ENCODE peak calls at places on chromosomes 2 and 18, in five cellular contexts. One of them, this sample, is unnamed.

GRCh38 chr18:42048150-42048549 is 93.1 kb downstream of the PIK3C3 start:
- DNase-seq in H9: no peak
- DNase-seq in neuronal stem cell: no peak
- DNase-seq in H1: no peak
- DNase-seq in IMR-90: peak
- DNase-seq in this sample: peak

GRCh38 chr18:54284967-54285785 is 15.9 kb downstream of the POLI start:
- DNase-seq in IMR-90: peak
- DNase-seq in H1: no peak
- DNase-seq in neuronal stem cell: no peak
- DNase-seq in H9: no peak
- DNase-seq in this sample: peak

GRCh38 chr2:141555876-141556470 is 574.8 kb downstream of the LRP1B start:
- DNase-seq in H1: no peak
- DNase-seq in IMR-90: no peak
- DNase-seq in neuronal stem cell: no peak
- DNase-seq in H9: no peak
- DNase-seq in this sample: no peak

GRCh38 chr18:10336749-10337148 is 117.7 kb upstream of the APCDD1 start:
- DNase-seq in H9: no peak
- DNase-seq in H1: no peak
- DNase-seq in IMR-90: no peak
- DNase-seq in neuronal stem cell: no peak
- DNase-seq in this sample: no peak

GRCh38 chr2:25347205-25347815 is 5.6 kb upstream of the DNMT3A start:
- DNase-seq in H1: no peak
- DNase-seq in IMR-90: peak
- DNase-seq in neuronal stem cell: no peak
- DNase-seq in H9: no peak
- DNase-seq in this sample: no peak

GRCh38 chr18:76721207-76721996 is 101.0 kb upstream of the ZNF236 start:
- DNase-seq in neuronal stem cell: no peak
- DNase-seq in H9: no peak
- DNase-seq in IMR-90: no peak
- DNase-seq in H1: no peak
- DNase-seq in this sample: no peak

GRCh38 chr2:224101820-224102630 is 62.9 kb upstream of the SERPINE2 start:
- DNase-seq in H9: no peak
- DNase-seq in H1: no peak
- DNase-seq in neuronal stem cell: no peak
- DNase-seq in IMR-90: peak
- DNase-seq in this sample: no peak

GRCh38 chr2:26645792-26646191 is 4.6 kb upstream of the CIB4 start:
- DNase-seq in H1: no peak
- DNase-seq in IMR-90: no peak
- DNase-seq in neuronal stem cell: no peak
- DNase-seq in H9: no peak
- DNase-seq in this sample: no peak

GRCh38 chr2:77508511-77508910 is 13.7 kb downstream of the LRRTM4 start:
- DNase-seq in neuronal stem cell: no peak
- DNase-seq in H9: no peak
- DNase-seq in IMR-90: no peak
- DNase-seq in H1: no peak
- DNase-seq in this sample: no peak

GRCh38 chr2:241161646-241162281 is 11.5 kb downstream of the PPP1R7 start:
- DNase-seq in H9: no peak
- DNase-seq in neuronal stem cell: no peak
- DNase-seq in IMR-90: peak
- DNase-seq in H1: no peak
- DNase-seq in this sample: no peak

GRCh38 chr2:133054297-133054696 is 384.3 kb upstream of the LYPD1 start:
- DNase-seq in H9: no peak
- DNase-seq in H1: no peak
- DNase-seq in IMR-90: peak
- DNase-seq in neuronal stem cell: no peak
- DNase-seq in this sample: peak

GRCh38 chr18:8766576-8767253 is 61.4 kb downstream of the MTCL1 start:
- DNase-seq in H1: no peak
- DNase-seq in neuronal stem cell: no peak
- DNase-seq in H9: no peak
- DNase-seq in IMR-90: no peak
- DNase-seq in this sample: peak

GRCh38 chr18:35581555-35582309 is at the start of gene GALNT1:
- DNase-seq in IMR-90: peak
- DNase-seq in neuronal stem cell: peak
- DNase-seq in H9: no peak
- DNase-seq in H1: no peak
- DNase-seq in this sample: no peak

GRCh38 chr2:167368371-167368770 is 480.1 kb downstream of the XIRP2 start:
- DNase-seq in H1: no peak
- DNase-seq in H9: no peak
- DNase-seq in IMR-90: no peak
- DNase-seq in neuronal stem cell: no peak
- DNase-seq in this sample: no peak

GRCh38 chr2:105952131-105952530 is 207.4 kb downstream of the NCK2 start:
- DNase-seq in H1: no peak
- DNase-seq in neuronal stem cell: no peak
- DNase-seq in IMR-90: no peak
- DNase-seq in H9: peak
- DNase-seq in this sample: peak

GRCh38 chr2:38720613-38721241 is 30.4 kb downstream of the SRSF7 start:
- DNase-seq in H9: no peak
- DNase-seq in IMR-90: peak
- DNase-seq in neuronal stem cell: no peak
- DNase-seq in H1: no peak
- DNase-seq in this sample: peak

GRCh38 chr2:24543252-24543651 is 52.2 kb downstream of the NCOA1 start:
- DNase-seq in neuronal stem cell: no peak
- DNase-seq in IMR-90: no peak
- DNase-seq in H1: no peak
- DNase-seq in H9: no peak
- DNase-seq in this sample: peak

GRCh38 chr2:56376699-56377665 is 193.2 kb downstream of the CCDC85A start:
- DNase-seq in IMR-90: no peak
- DNase-seq in neuronal stem cell: no peak
- DNase-seq in H9: no peak
- DNase-seq in H1: no peak
- DNase-seq in this sample: no peak

GRCh38 chr2:43818761-43819160 is 19.9 kb downstream of the ABCG5 start:
- DNase-seq in H9: no peak
- DNase-seq in neuronal stem cell: no peak
- DNase-seq in IMR-90: peak
- DNase-seq in H1: no peak
- DNase-seq in this sample: no peak

GRCh38 chr2:129253461-129253812 is 726.0 kb upstream of the RAB6C start:
- DNase-seq in H1: peak
- DNase-seq in neuronal stem cell: peak
- DNase-seq in IMR-90: no peak
- DNase-seq in H9: peak
- DNase-seq in this sample: peak

GRCh38 chr2:10009271-10009810 is 34.0 kb upstream of the KLF11 start:
- DNase-seq in H1: no peak
- DNase-seq in H9: no peak
- DNase-seq in neuronal stem cell: no peak
- DNase-seq in IMR-90: no peak
- DNase-seq in this sample: no peak

GRCh38 chr2:48249631-48250473 is 280.1 kb upstream of the STON1 start:
- DNase-seq in neuronal stem cell: no peak
- DNase-seq in H1: no peak
- DNase-seq in H9: no peak
- DNase-seq in IMR-90: peak
- DNase-seq in this sample: no peak

GRCh38 chr2:174259981-174260380 is 11.6 kb upstream of the OLA1 start:
- DNase-seq in H1: no peak
- DNase-seq in IMR-90: peak
- DNase-seq in H9: no peak
- DNase-seq in neuronal stem cell: no peak
- DNase-seq in this sample: no peak

GRCh38 chr2:181312515-181312927 is 144.7 kb upstream of the ITGA4 start:
- DNase-seq in IMR-90: no peak
- DNase-seq in neuronal stem cell: no peak
- DNase-seq in H9: no peak
- DNase-seq in H1: no peak
- DNase-seq in this sample: no peak

GRCh38 chr18:59851784-59852399 is 47.9 kb upstream of the PMAIP1 start:
- DNase-seq in neuronal stem cell: no peak
- DNase-seq in H1: no peak
- DNase-seq in IMR-90: no peak
- DNase-seq in H9: no peak
- DNase-seq in this sample: no peak

GRCh38 chr18:57581301-57581934 is 5.1 kb downstream of the FECH start:
- DNase-seq in neuronal stem cell: no peak
- DNase-seq in H9: no peak
- DNase-seq in IMR-90: no peak
- DNase-seq in H1: no peak
- DNase-seq in this sample: peak

GRCh38 chr2:112646102-112646719 is 472 bp downstream of the SLC20A1 start:
- DNase-seq in neuronal stem cell: no peak
- DNase-seq in H1: no peak
- DNase-seq in H9: no peak
- DNase-seq in IMR-90: no peak
- DNase-seq in this sample: no peak

GRCh38 chr2:112644155-112644932 is 1.4 kb upstream of the SLC20A1 start:
- DNase-seq in neuronal stem cell: no peak
- DNase-seq in IMR-90: no peak
- DNase-seq in H1: no peak
- DNase-seq in H9: no peak
- DNase-seq in this sample: peak

GRCh38 chr2:112643488-112643887 is 2.3 kb upstream of the SLC20A1 start:
- DNase-seq in H1: no peak
- DNase-seq in H9: no peak
- DNase-seq in neuronal stem cell: no peak
- DNase-seq in IMR-90: no peak
- DNase-seq in this sample: no peak

GRCh38 chr2:112645396-112646101 is at the start of gene SLC20A1:
- DNase-seq in H9: peak
- DNase-seq in H1: peak
- DNase-seq in neuronal stem cell: peak
- DNase-seq in IMR-90: peak
- DNase-seq in this sample: peak

GRCh38 chr2:112644933-112645395 is 775 bp upstream of the SLC20A1 start:
- DNase-seq in neuronal stem cell: peak
- DNase-seq in H1: no peak
- DNase-seq in IMR-90: peak
- DNase-seq in H9: no peak
- DNase-seq in this sample: no peak
- H2BK120ac ChIP-seq in neuronal stem cell: no peak
- H2BK120ac ChIP-seq in H1: no peak
- H2BK120ac ChIP-seq in IMR-90: peak
- H2BK120ac ChIP-seq in H9: no peak
- H2BK120ac ChIP-seq in this sample: peak

GRCh38 chr2:95296036-95296435 is 1.1 kb upstream of the KCNIP3 start:
- DNase-seq in neuronal stem cell: no peak
- DNase-seq in IMR-90: no peak
- DNase-seq in H9: no peak
- DNase-seq in H1: no peak
- DNase-seq in this sample: no peak
- H2BK5ac ChIP-seq in neuronal stem cell: no peak
- H2BK5ac ChIP-seq in IMR-90: no peak
- H2BK5ac ChIP-seq in H9: no peak
- H2BK5ac ChIP-seq in H1: no peak
- H2BK5ac ChIP-seq in this sample: no peak

DNA sequence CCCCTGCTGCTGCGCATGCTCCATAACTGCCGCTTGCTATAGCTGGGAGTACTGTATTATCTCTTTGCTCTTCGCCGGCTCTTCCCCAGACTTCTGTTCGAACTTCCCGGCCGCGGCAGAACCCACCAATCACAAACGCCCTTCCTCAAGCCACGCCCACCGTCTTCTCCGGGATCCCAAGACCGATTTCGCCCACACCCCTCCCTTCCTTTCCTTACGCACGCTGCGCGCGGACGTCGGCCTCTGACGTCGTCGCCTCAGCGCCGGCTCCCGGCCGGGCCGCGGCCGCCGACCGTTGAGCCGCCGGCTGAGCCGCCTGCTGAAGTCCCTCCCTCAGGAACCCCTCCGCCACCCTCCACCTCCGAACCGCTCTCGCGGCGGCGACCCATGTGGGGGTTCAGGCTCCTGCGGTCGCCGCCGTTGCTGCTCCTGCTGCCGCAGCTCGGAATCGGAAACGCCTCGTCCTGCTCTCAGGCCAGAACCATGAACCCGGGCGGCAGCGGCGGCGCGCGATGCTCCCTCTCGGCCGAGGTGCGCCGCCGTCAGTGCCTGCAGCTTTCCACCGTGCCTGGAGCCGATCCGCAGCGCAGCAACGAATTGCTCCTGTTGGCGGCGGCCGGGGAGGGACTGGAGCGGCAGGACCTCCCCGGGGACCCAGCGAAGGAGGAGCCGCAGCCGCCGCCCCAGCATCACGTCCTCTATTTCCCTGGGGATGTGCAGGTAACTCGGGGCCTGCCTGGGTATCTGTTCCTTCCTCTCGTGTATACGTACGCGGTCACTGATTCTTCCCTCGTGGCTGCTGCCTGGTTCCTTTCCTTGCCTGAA is at the start of gene C2orf69:
- DNase-seq in neuronal stem cell: peak
- DNase-seq in H9: peak
- DNase-seq in IMR-90: peak
- DNase-seq in H1: peak
- DNase-seq in this sample: peak
- H3K23ac ChIP-seq in neuronal stem cell: peak
- H3K23ac ChIP-seq in H9: no peak
- H3K23ac ChIP-seq in IMR-90: peak
- H3K23ac ChIP-seq in H1: no peak
- H3K23ac ChIP-seq in this sample: no peak

DNA sequence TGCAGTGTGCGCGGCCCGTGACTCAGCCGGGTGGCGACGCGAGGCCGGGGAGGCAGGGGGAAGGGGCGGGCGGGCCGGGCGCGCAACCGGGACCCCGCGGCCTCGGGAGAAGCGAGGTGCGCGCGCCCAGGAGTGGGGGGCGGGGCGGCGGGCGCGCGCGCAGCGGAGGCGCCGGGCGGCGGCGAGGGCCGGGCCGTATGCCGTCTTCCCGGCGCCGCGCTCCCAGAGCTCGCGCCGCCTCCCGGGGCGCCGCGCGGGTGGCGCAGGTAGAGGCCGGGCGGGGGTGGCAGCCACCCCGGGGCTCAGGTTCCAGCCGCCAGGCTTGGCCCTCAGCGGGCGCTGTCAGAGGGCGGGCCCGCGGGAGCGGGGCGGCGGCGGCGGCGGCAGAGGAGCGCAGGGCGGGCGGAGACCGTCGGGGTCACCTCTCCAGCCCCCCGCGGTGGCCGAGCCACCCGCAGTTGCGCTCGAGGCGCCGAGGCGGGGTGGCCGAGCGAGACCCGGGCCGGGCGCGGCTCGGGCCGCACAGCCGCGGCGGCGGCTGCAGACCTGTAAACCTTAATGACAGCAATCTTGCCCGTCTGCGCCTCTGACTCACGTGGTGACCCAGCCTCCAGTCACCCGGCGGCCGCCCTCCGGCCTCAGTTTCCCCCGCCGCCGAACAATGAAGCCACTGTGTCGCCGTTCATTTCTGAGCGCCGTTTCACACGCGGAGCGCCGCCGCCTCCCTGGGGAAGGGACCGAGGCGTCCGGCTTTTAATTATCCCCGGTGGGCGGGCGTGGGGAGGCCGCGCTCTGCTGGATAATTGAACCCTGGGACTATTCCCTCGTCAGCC is 25.3 kb upstream of the SMAD7 start:
- DNase-seq in H1: no peak
- DNase-seq in neuronal stem cell: peak
- DNase-seq in H9: no peak
- DNase-seq in IMR-90: peak
- DNase-seq in this sample: peak
- H2BK120ac ChIP-seq in H1: no peak
- H2BK120ac ChIP-seq in neuronal stem cell: no peak
- H2BK120ac ChIP-seq in H9: no peak
- H2BK120ac ChIP-seq in IMR-90: peak
- H2BK120ac ChIP-seq in this sample: peak